ENCODE peak calls at places on chromosomes 12 and 14, in five cellular contexts. I, H, B, M and O are unnamed samples.

GRCh38 chr12:118633071-118633470 is 256.7 kb downstream of the SUDS3 start:
- DNase-seq in B (no peak), H (peak), M (no peak), I (no peak), O (no peak)

GRCh38 chr12:32698285-32698684 is 19.2 kb downstream of the DNM1L start:
- DNase-seq in B (no peak), M (no peak), H (no peak), I (no peak), O (no peak)

GRCh38 chr14:30790827-30791226 is 83.5 kb upstream of the COCH start:
- DNase-seq in H (no peak), M (no peak), I (no peak), B (no peak), O (no peak)

GRCh38 chr12:98464155-98464554 is 51.2 kb upstream of the TMPO start:
- DNase-seq in M (no peak), H (no peak), B (no peak), I (no peak), O (no peak)

GRCh38 chr12:132426349-132427176 is 63.4 kb upstream of the FBRSL1 start:
- DNase-seq in H (no peak), B (no peak), M (no peak), I (no peak), O (no peak)

GRCh38 chr12:26623136-26623535 is 209.9 kb downstream of the ITPR2 start:
- DNase-seq in M (no peak), B (no peak), I (no peak), H (no peak), O (no peak)

GRCh38 chr14:59190372-59190771 is 1.9 kb downstream of the DAAM1 start:
- DNase-seq in H (peak), B (no peak), M (no peak), I (no peak), O (peak)

GRCh38 chr14:54025661-54026060 is 69.0 kb upstream of the BMP4 start:
- DNase-seq in B (no peak), I (no peak), H (no peak), M (no peak), O (no peak)

GRCh38 chr14:73787760-73788508 is 63.7 kb upstream of the PTGR2 start:
- DNase-seq in I (no peak), B (no peak), H (no peak), M (peak), O (no peak)

GRCh38 chr12:102063066-102063465 is 1.3 kb upstream of the WASHC3 start:
- DNase-seq in M (no peak), H (no peak), I (no peak), B (no peak), O (no peak)

GRCh38 chr14:68840454-68840853 is 47.6 kb upstream of the ZFP36L1 start:
- DNase-seq in M (no peak), B (no peak), H (no peak), I (no peak), O (no peak)

GRCh38 chr12:6788972-6789905 is at the start of gene CD4:
- DNase-seq in B (peak), H (no peak), M (peak), I (no peak), O (no peak)

GRCh38 chr14:59918824-59919581 is 941 bp upstream of the LRRC9 start:
- DNase-seq in H (peak), B (peak), M (no peak), I (peak), O (no peak)

GRCh38 chr14:80037349-80037748 is 174.0 kb downstream of the DIO2 start:
- DNase-seq in I (no peak), M (no peak), B (no peak), H (no peak), O (no peak)

GRCh38 chr12:124938606-124939427 is 24.4 kb upstream of the UBC start:
- DNase-seq in M (no peak), H (no peak), B (no peak), I (no peak), O (no peak)

GRCh38 chr14:96567289-96567899 is 65.2 kb downstream of the PAPOLA start:
- DNase-seq in I (no peak), H (no peak), M (no peak), B (peak), O (no peak)

GRCh38 chr12:2027379-2027778 is 23.1 kb upstream of the DCP1B start:
- DNase-seq in M (no peak), H (no peak), I (no peak), B (no peak), O (no peak)

GRCh38 chr12:42468341-42468821 is 121.2 kb downstream of the PRICKLE1 start:
- DNase-seq in I (no peak), M (no peak), H (no peak), B (no peak), O (no peak)

GRCh38 chr12:26121323-26121740 is 3.5 kb downstream of the BHLHE41 start:
- DNase-seq in M (no peak), B (no peak), I (no peak), H (no peak), O (no peak)

GRCh38 chr14:73741386-73741875 is 27.2 kb upstream of the PNMA1 start:
- DNase-seq in I (peak), H (no peak), M (no peak), B (peak), O (no peak)

GRCh38 chr12:2998789-2999264 is 39.6 kb downstream of the TEAD4 start:
- DNase-seq in M (no peak), H (no peak), B (no peak), I (peak), O (no peak)

GRCh38 chr12:68981536-68981935 is 48.6 kb upstream of the CPM start:
- DNase-seq in M (no peak), H (no peak), I (no peak), B (no peak), O (no peak)

GRCh38 chr12:85733984-85734383 is 102.2 kb downstream of the RASSF9 start:
- DNase-seq in M (no peak), I (no peak), H (no peak), B (no peak), O (no peak)

GRCh38 chr12:122967151-122967550 is 888 bp upstream of the ABCB9 start:
- DNase-seq in M (no peak), H (no peak), I (no peak), B (no peak), O (no peak)

GRCh38 chr12:105020241-105020962 is 34.3 kb downstream of the NOPCHAP1 start:
- DNase-seq in M (no peak), I (no peak), B (no peak), H (no peak), O (no peak)

GRCh38 chr12:50025187-50026059 is at the start of gene RACGAP1:
- DNase-seq in M (peak), I (peak), H (peak), B (peak), O (peak)

GRCh38 chr12:59780605-59781135 is 184.8 kb downstream of the SLC16A7 start:
- DNase-seq in H (peak), B (no peak), M (no peak), I (no peak), O (no peak)

GRCh38 chr14:31692376-31692781 is 131.2 kb downstream of the NUBPL start:
- DNase-seq in B (no peak), M (no peak), H (no peak), I (no peak), O (no peak)

GRCh38 chr14:68079941-68080697 is 260.5 kb downstream of the RAD51B start:
- DNase-seq in I (no peak), H (no peak), B (no peak), M (no peak), O (no peak)

GRCh38 chr12:65881965-65882413 is 57.7 kb downstream of the HMGA2 start:
- DNase-seq in M (no peak), B (no peak), H (no peak), I (no peak), O (no peak)

GRCh38 chr14:49954171-49954631 is 61.3 kb downstream of the ARF6 start:
- DNase-seq in I (no peak), M (no peak), H (no peak), B (no peak), O (no peak)

GRCh38 chr14:88554458-88555286 is at the start of gene PTPN21:
- DNase-seq in M (no peak), I (no peak), B (peak), H (peak), O (peak)